ENCODE peak calls at places on chromosomes 2 and 18, in eight cellular contexts. U is KG1; R is stromal cell of bone marrow; N is A673; L is activated naive CD8-positive, alpha-beta T cell treated with anti-CD3 and anti-CD28 coated beads, Interleukin-2, amount 50 U/mL, for 24 hours; H is type B pancreatic cell; Q is GM12878; C is HT-29. X is an unnamed sample.
A peak's percentile ranks its signal among the peaks of the same experiment; 100 is the strongest.

GRCh38 chr2:121420486-121420885 is 110.2 kb upstream of the RNU4ATAC start:
- DNase-seq in Q (no peak), U (no peak), R (no peak), H (no peak), L (no peak), N (no peak), C (no peak), X (no peak)

GRCh38 chr18:46575851-46576250 is 81.2 kb downstream of the LOXHD1 start:
- DNase-seq in C (no peak), L (no peak), U (no peak), Q (no peak), H (no peak), N (no peak), R (no peak), X (no peak)

GRCh38 chr18:63551769-63552168 is 9.6 kb downstream of the SERPINB12 start:
- DNase-seq in H (no peak), N (no peak), L (no peak), C (no peak), Q (no peak), U (no peak), R (no peak), X (no peak)

GRCh38 chr2:84870306-84870705 is 10.6 kb downstream of the TRABD2A start:
- DNase-seq in H (no peak), Q (no peak), R (no peak), N (no peak), U (no peak), C (no peak), L (no peak), X (no peak)

GRCh38 chr18:34158881-34159690 is 65.6 kb downstream of the NOL4 start:
- DNase-seq in N (peak; percentile 90), R (no peak), Q (no peak), U (no peak), H (peak; percentile 74), C (no peak), L (peak; percentile 1), X (no peak)

GRCh38 chr18:75212626-75213110 is 2.1 kb downstream of the TSHZ1 start:
- DNase-seq in L (no peak), N (no peak), R (no peak), C (no peak), Q (no peak), H (no peak), U (no peak), X (no peak)

GRCh38 chr18:21761471-21762115 is 21.0 kb downstream of the MIB1 start:
- DNase-seq in U (no peak), N (no peak), C (no peak), H (no peak), Q (no peak), R (no peak), L (no peak), X (no peak)

GRCh38 chr18:58668897-58669296 is 2.4 kb upstream of the MALT1 start:
- DNase-seq in U (no peak), R (no peak), Q (no peak), H (no peak), N (peak; percentile 86), C (peak; percentile 4), L (no peak), X (no peak)

GRCh38 chr2:238290715-238291549 is 2.5 kb upstream of the PER2 start:
- DNase-seq in C (peak; percentile 71), L (no peak), Q (no peak), R (no peak), U (no peak), H (no peak), N (no peak), X (no peak)

GRCh38 chr2:24652265-24653232 is 140.6 kb downstream of the PTRHD1 start:
- DNase-seq in H (no peak), R (no peak), N (peak; percentile 28), L (no peak), U (no peak), C (no peak), Q (peak; percentile 15), X (no peak)

GRCh38 chr2:84481702-84482101 is 22.6 kb upstream of the SUCLG1 start:
- DNase-seq in U (no peak), L (peak; percentile 9), C (no peak), R (peak; percentile 59), N (no peak), Q (no peak), H (no peak), X (no peak)

GRCh38 chr18:70322385-70322784 is 33.5 kb downstream of the SOCS6 start:
- DNase-seq in Q (no peak), R (no peak), H (no peak), N (no peak), C (no peak), L (no peak), U (no peak), X (no peak)

GRCh38 chr2:238338710-238339394 is 18.5 kb downstream of the TRAF3IP1 start:
- DNase-seq in R (no peak), H (no peak), C (no peak), L (no peak), N (no peak), U (no peak), Q (no peak), X (no peak)

GRCh38 chr2:37569986-37570688 is 101.3 kb downstream of the CDC42EP3 start:
- DNase-seq in U (no peak), R (no peak), L (no peak), Q (no peak), H (no peak), N (no peak), C (no peak), X (no peak)

GRCh38 chr2:73285162-73285739 is 973 bp upstream of the FBXO41 start:
- DNase-seq in R (no peak), N (no peak), U (peak; percentile 77), H (no peak), C (peak; percentile 55), Q (peak; percentile 49), L (peak; percentile 40), X (no peak)

GRCh38 chr2:136796339-136796738 is 31.0 kb downstream of the THSD7B start:
- DNase-seq in H (no peak), R (no peak), N (no peak), L (no peak), Q (no peak), C (no peak), U (no peak), X (no peak)

GRCh38 chr2:36965751-36966369 is 476 bp downstream of the STRN start:
- DNase-seq in N (peak; percentile 30), H (peak; percentile 71), L (peak; percentile 51), Q (no peak), C (peak; percentile 14), R (no peak), U (peak; percentile 12), X (peak; percentile 8)

GRCh38 chr18:61350578-61350977 is 17.3 kb downstream of the CDH20 start:
- DNase-seq in H (no peak), U (no peak), C (no peak), L (no peak), R (no peak), N (no peak), Q (no peak), X (no peak)

GRCh38 chr18:76354348-76354747 is 140.7 kb downstream of the ZNF516 start:
- DNase-seq in H (no peak), Q (no peak), C (no peak), R (peak; percentile 28), N (peak; percentile 17), L (no peak), U (no peak), X (no peak)

GRCh38 chr2:155368934-155369333 is 670.4 kb downstream of the KCNJ3 start:
- DNase-seq in H (no peak), N (peak; percentile 17), C (peak; percentile 47), Q (no peak), L (no peak), U (no peak), R (no peak), X (no peak)

GRCh38 chr2:163983911-163984310 is 248.1 kb upstream of the FIGN start:
- DNase-seq in H (no peak), L (no peak), C (no peak), U (no peak), R (no peak), Q (no peak), N (no peak), X (no peak)

X was measured in effector memory CD8-positive, alpha-beta T cell.